ENCODE peak calls at places on chromosomes 16 and 17, in five cellular contexts. Y is body of pancreas, L is adipocyte, S is DND-41, O is neuronal stem cell. V is an unnamed sample.
A peak's percentile ranks its signal among the peaks of the same experiment; 100 is the strongest.

GRCh38 chr17:17739388-17740066 is 58.3 kb downstream of the RAI1 start:
- DNase-seq in Y (no peak), L (peak; percentile 81), S (no peak), O (no peak), V (no peak)

GRCh38 chr16:68289621-68290329 is 21.0 kb downstream of the SLC7A6OS start:
- DNase-seq in Y (no peak), L (no peak), S (no peak), O (no peak), V (peak; percentile 40)

GRCh38 chr16:55466209-55466608 is 12.8 kb upstream of the MMP2 start:
- DNase-seq in Y (no peak), L (no peak), S (no peak), O (no peak), V (no peak)

GRCh38 chr17:76492989-76493501 is 8.2 kb downstream of the RHBDF2 start:
- DNase-seq in Y (peak; percentile 82), L (peak; percentile 80), S (peak; percentile 44), O (no peak), V (no peak)

GRCh38 chr17:43330876-43331639 is 67.7 kb upstream of the ARL4D start:
- DNase-seq in Y (no peak), L (no peak), S (no peak), O (no peak), V (no peak)

GRCh38 chr16:55889518-55889917 is 14.3 kb upstream of the CES5A start:
- DNase-seq in Y (no peak), L (no peak), S (no peak), O (no peak), V (no peak)

GRCh38 chr16:11198375-11198774 is 57.6 kb downstream of the SOCS1 start:
- DNase-seq in Y (no peak), L (no peak), S (no peak), O (no peak), V (no peak)

GRCh38 chr16:83577201-83577600 is 230.6 kb upstream of the HSBP1 start:
- DNase-seq in Y (no peak), L (no peak), S (no peak), O (no peak), V (no peak)

GRCh38 chr17:70098030-70098429 is 23.0 kb downstream of the KCNJ16 start:
- DNase-seq in Y (no peak), L (no peak), S (no peak), O (no peak), V (no peak)

GRCh38 chr17:46175891-46176290 is 17.3 kb downstream of the KANSL1 start:
- DNase-seq in Y (no peak), L (peak; percentile 48), S (no peak), O (no peak), V (no peak)
- H3K4me1 ChIP-seq in Y (peaks cover 78% of the 10 kb centered on the region), L (peaks cover 46% of the 10 kb centered on the region), S (no peaks in the 10 kb centered on the region), O (no peaks in the 10 kb centered on the region), V (peaks cover 74% of the 10 kb centered on the region)

GRCh38 chr17:27294689-27295630 is 1.0 kb downstream of the WSB1 start:
- DNase-seq in Y (peak; percentile 86), L (peak; percentile 88), S (peak; percentile 68), O (peak; percentile 50), V (peak; percentile 38)
- H3K4me1 ChIP-seq in Y (peaks cover 35% of the 10 kb centered on the region), L (peaks cover 35% of the 10 kb centered on the region), S (peaks cover 45% of the 10 kb centered on the region), O (peaks cover 9% of the 10 kb centered on the region), V (peaks cover 52% of the 10 kb centered on the region)

DNA sequence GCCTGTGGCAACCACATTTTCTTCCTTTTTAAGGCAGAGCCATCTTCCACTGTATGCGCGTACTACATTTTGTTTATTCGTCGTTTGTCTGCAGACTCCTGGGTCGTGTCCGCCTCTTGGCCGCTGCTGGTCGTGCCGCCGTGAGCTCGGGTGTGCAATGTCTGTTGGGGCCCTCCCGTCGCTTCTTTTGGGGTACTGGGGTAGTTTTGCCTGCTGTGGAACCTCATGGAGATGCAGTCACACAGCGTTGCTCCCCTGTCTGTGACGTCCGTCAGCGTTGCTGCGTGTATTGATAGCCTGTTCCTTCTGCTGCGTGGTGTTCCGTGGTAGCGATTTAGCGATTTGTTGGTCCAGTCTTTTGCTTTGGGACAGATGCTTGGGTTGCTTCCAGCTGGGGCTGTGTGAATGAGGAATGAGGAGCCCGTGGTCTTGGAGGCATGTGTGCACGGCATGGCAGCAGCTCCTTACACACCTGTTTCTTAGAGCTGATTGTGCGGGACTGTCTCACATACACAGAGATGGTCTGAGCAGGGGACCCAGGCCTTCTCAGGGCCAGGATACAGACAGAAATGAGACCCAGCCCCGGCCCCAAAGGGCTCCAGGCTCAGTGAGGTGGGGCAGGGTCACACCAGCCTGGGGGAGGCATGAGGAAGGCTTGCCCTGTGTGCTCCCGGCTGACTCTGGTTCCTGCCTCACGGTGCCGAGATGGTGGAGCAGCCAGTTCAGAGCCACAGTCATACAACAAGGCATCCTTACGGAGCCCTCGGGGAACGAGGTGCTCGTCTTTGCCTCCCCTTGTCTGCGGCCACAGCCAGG is 78.4 kb upstream of the GSE1 start:
- DNase-seq in Y (no peak), L (no peak), S (no peak), O (no peak), V (no peak)
- H3K4me1 ChIP-seq in Y (peaks cover 26% of the 10 kb centered on the region), L (peaks cover 16% of the 10 kb centered on the region), S (no peaks in the 10 kb centered on the region), O (peaks cover 21% of the 10 kb centered on the region), V (no peaks in the 10 kb centered on the region)

GRCh38 chr17:10785295-10785694 is 18.6 kb downstream of the TMEM238L start:
- DNase-seq in Y (no peak), L (no peak), S (no peak), O (no peak), V (no peak)
- H3K4me1 ChIP-seq in Y (peaks cover 4% of the 10 kb centered on the region), L (peaks cover 14% of the 10 kb centered on the region), S (no peaks in the 10 kb centered on the region), O (peaks cover 2% of the 10 kb centered on the region), V (no peaks in the 10 kb centered on the region)